ENCODE peak calls at places on chromosomes 4 and X, in four cellular contexts. N is tibial artery, V is type B pancreatic cell, E is HCT116. P is an unnamed sample.

GRCh38 chr4:176840166-176840565 is 47.4 kb upstream of the VEGFC start:
- DNase-seq in N (no peak), V (no peak), E (no peak), P (no peak)

GRCh38 chr4:168859100-168859499 is 151.0 kb downstream of the CBR4 start:
- DNase-seq in N (no peak), V (no peak), E (no peak), P (no peak)

GRCh38 chr4:144820115-144820514 is 174.2 kb downstream of the HHIP start:
- DNase-seq in N (no peak), V (no peak), E (no peak), P (no peak)

GRCh38 chr4:75249739-75250138 is 264.5 kb downstream of the RCHY1 start:
- DNase-seq in N (no peak), V (no peak), E (no peak), P (no peak)

GRCh38 chr4:27474691-27475090 is 614.0 kb downstream of the STIM2 start:
- DNase-seq in N (no peak), V (no peak), E (no peak), P (no peak)

GRCh38 chr4:82555279-82555678 is 6.5 kb downstream of the TMEM150C start:
- DNase-seq in N (no peak), V (no peak), E (no peak), P (no peak)

GRCh38 chr4:33369366-33369899 is 2649.3 kb downstream of the PCDH7 start:
- DNase-seq in N (no peak), V (no peak), E (peak; percentile 66), P (no peak)

GRCh38 chr4:161647757-161648156 is 516.0 kb downstream of the FSTL5 start:
- DNase-seq in N (no peak), V (no peak), E (no peak), P (no peak)

GRCh38 chr4:12729384-12729783 is 754.8 kb downstream of the RAB28 start:
- DNase-seq in N (no peak), V (no peak), E (peak; percentile 33), P (no peak)

GRCh38 chrX:151396827-151397740 is at the start of gene VMA21:
- DNase-seq in N (peak; percentile 87), V (peak; percentile 84), E (peak; percentile 7), P (peak; percentile 73)

GRCh38 chr4:90597927-90598326 is 470.7 kb downstream of the CCSER1 start:
- DNase-seq in N (no peak), V (no peak), E (no peak), P (no peak)

GRCh38 chr4:35771571-35771970 is 472.7 kb downstream of the ARAP2 start:
- DNase-seq in N (no peak), V (no peak), E (no peak), P (no peak)

GRCh38 chrX:130654409-130654970 is 248.5 kb downstream of the ENOX2 start:
- DNase-seq in N (no peak), V (no peak), E (no peak), P (no peak)

GRCh38 chrX:54045563-54046228 is 1.4 kb upstream of the PHF8 start:
- DNase-seq in N (no peak), V (no peak), E (no peak), P (no peak)

GRCh38 chr4:124290678-124291077 is 421.9 kb downstream of the ANKRD50 start:
- DNase-seq in N (no peak), V (no peak), E (no peak), P (no peak)

GRCh38 chr4:172662113-172662512 is 506.5 kb upstream of the GALNT7 start:
- DNase-seq in N (no peak), V (no peak), E (no peak), P (no peak)

GRCh38 chr4:172666711-172667368 is 501.8 kb upstream of the GALNT7 start:
- DNase-seq in N (no peak), V (no peak), E (no peak), P (no peak)
- TF ChIP-seq CTCF in N (no peak), V (peak; percentile 20), E (no peak), P (no peak)

GRCh38 chr4:142211444-142211843 is 575.1 kb downstream of the IL15 start:
- DNase-seq in N (no peak), V (no peak), E (no peak), P (no peak)
- TF ChIP-seq CTCF in N (no peak), V (no peak), E (peak; percentile 18), P (no peak)

GRCh38 chrX:129427267-129427666 is 96.0 kb downstream of the SMARCA1 start:
- DNase-seq in N (no peak), V (no peak), E (peak; percentile 0), P (no peak)
- TF ChIP-seq CTCF in N (no peak), V (no peak), E (no peak), P (no peak)

DNA sequence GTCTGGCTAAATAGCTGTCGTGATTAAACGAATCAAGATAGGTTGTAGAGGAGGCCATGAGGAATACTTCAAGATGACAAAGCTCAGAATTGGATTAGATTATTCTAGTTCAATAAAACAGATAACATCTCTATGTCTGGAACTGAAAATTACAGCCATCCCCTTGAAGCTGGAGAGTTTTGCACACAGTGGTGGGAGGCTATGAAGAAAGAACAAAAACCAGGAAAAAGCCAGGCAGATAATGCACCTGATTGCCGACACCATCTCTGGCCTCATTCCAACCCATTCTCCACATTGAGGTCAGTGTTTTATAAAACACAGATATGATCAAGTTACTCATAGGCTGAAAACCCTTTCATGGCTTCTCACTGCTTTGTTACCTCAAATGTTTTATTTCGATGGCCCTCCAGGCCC is 188.3 kb downstream of the RASL11B start:
- DNase-seq in N (no peak), V (no peak), E (no peak), P (no peak)
- TF ChIP-seq CTCF in N (no peak), V (no peak), E (no peak), P (no peak)

P was measured in mesothelial cell of epicardium.